ENCODE peak calls at places on chromosome 1, in nine cellular contexts. One of them, this sample, is unnamed.

GRCh38 chr1:162756523-162756922 is 34.0 kb upstream of the HSD17B7 start:
- DNase-seq in cardiac muscle cell: no peak
- DNase-seq in stimulated activated effector memory CD8-positive, alpha-beta T cell treated with anti-CD3 and anti-CD28 coated beads, Interleukin-12 subunit alpha, Interleukin-12 subunit beta, amount 100 ng/mL, for 72 hours: no peak
- DNase-seq in effector memory CD8-positive, alpha-beta T cell: no peak
- DNase-seq in ureter: no peak
- DNase-seq in H9: no peak
- DNase-seq in putamen: no peak
- DNase-seq in naive thymus-derived CD8-positive, alpha-beta T cell: no peak
- DNase-seq in activated gamma-delta T cell treated with Interleukin-2 at 50 U/mL for 16 hours: no peak
- DNase-seq in this sample: peak

GRCh38 chr1:12326986-12327385 is 97.2 kb downstream of the VPS13D start:
- DNase-seq in cardiac muscle cell: no peak
- DNase-seq in stimulated activated effector memory CD8-positive, alpha-beta T cell treated with anti-CD3 and anti-CD28 coated beads, Interleukin-12 subunit alpha, Interleukin-12 subunit beta, amount 100 ng/mL, for 72 hours: no peak
- DNase-seq in effector memory CD8-positive, alpha-beta T cell: no peak
- DNase-seq in ureter: no peak
- DNase-seq in H9: no peak
- DNase-seq in putamen: no peak
- DNase-seq in naive thymus-derived CD8-positive, alpha-beta T cell: no peak
- DNase-seq in activated gamma-delta T cell treated with Interleukin-2 at 50 U/mL for 16 hours: no peak
- DNase-seq in this sample: no peak

GRCh38 chr1:225866061-225866844 is 15.9 kb downstream of the TMEM63A start:
- DNase-seq in cardiac muscle cell: no peak
- DNase-seq in stimulated activated effector memory CD8-positive, alpha-beta T cell treated with anti-CD3 and anti-CD28 coated beads, Interleukin-12 subunit alpha, Interleukin-12 subunit beta, amount 100 ng/mL, for 72 hours: no peak
- DNase-seq in effector memory CD8-positive, alpha-beta T cell: peak
- DNase-seq in ureter: no peak
- DNase-seq in H9: no peak
- DNase-seq in putamen: no peak
- DNase-seq in naive thymus-derived CD8-positive, alpha-beta T cell: peak
- DNase-seq in activated gamma-delta T cell treated with Interleukin-2 at 50 U/mL for 16 hours: peak
- DNase-seq in this sample: peak

GRCh38 chr1:200290010-200290685 is 119.7 kb downstream of the ZNF281 start:
- DNase-seq in cardiac muscle cell: no peak
- DNase-seq in stimulated activated effector memory CD8-positive, alpha-beta T cell treated with anti-CD3 and anti-CD28 coated beads, Interleukin-12 subunit alpha, Interleukin-12 subunit beta, amount 100 ng/mL, for 72 hours: no peak
- DNase-seq in effector memory CD8-positive, alpha-beta T cell: no peak
- DNase-seq in ureter: no peak
- DNase-seq in H9: peak
- DNase-seq in putamen: no peak
- DNase-seq in naive thymus-derived CD8-positive, alpha-beta T cell: no peak
- DNase-seq in activated gamma-delta T cell treated with Interleukin-2 at 50 U/mL for 16 hours: no peak
- DNase-seq in this sample: no peak

GRCh38 chr1:169361281-169361680 is 6.3 kb downstream of the NME7 start:
- DNase-seq in cardiac muscle cell: no peak
- DNase-seq in stimulated activated effector memory CD8-positive, alpha-beta T cell treated with anti-CD3 and anti-CD28 coated beads, Interleukin-12 subunit alpha, Interleukin-12 subunit beta, amount 100 ng/mL, for 72 hours: no peak
- DNase-seq in effector memory CD8-positive, alpha-beta T cell: no peak
- DNase-seq in ureter: no peak
- DNase-seq in H9: no peak
- DNase-seq in putamen: no peak
- DNase-seq in naive thymus-derived CD8-positive, alpha-beta T cell: no peak
- DNase-seq in activated gamma-delta T cell treated with Interleukin-2 at 50 U/mL for 16 hours: no peak
- DNase-seq in this sample: peak

GRCh38 chr1:54487571-54488050 is 60.4 kb upstream of the ACOT11 start:
- DNase-seq in cardiac muscle cell: no peak
- DNase-seq in stimulated activated effector memory CD8-positive, alpha-beta T cell treated with anti-CD3 and anti-CD28 coated beads, Interleukin-12 subunit alpha, Interleukin-12 subunit beta, amount 100 ng/mL, for 72 hours: no peak
- DNase-seq in effector memory CD8-positive, alpha-beta T cell: no peak
- DNase-seq in ureter: peak
- DNase-seq in H9: peak
- DNase-seq in putamen: peak
- DNase-seq in naive thymus-derived CD8-positive, alpha-beta T cell: no peak
- DNase-seq in activated gamma-delta T cell treated with Interleukin-2 at 50 U/mL for 16 hours: no peak
- DNase-seq in this sample: peak

GRCh38 chr1:203480525-203481084 is 5.0 kb downstream of the PRELP start:
- DNase-seq in cardiac muscle cell: peak
- DNase-seq in stimulated activated effector memory CD8-positive, alpha-beta T cell treated with anti-CD3 and anti-CD28 coated beads, Interleukin-12 subunit alpha, Interleukin-12 subunit beta, amount 100 ng/mL, for 72 hours: no peak
- DNase-seq in effector memory CD8-positive, alpha-beta T cell: no peak
- DNase-seq in ureter: peak
- DNase-seq in H9: peak
- DNase-seq in putamen: no peak
- DNase-seq in naive thymus-derived CD8-positive, alpha-beta T cell: no peak
- DNase-seq in activated gamma-delta T cell treated with Interleukin-2 at 50 U/mL for 16 hours: peak
- DNase-seq in this sample: peak

GRCh38 chr1:160096491-160097116 is 1.8 kb downstream of the IGSF8 start:
- DNase-seq in cardiac muscle cell: no peak
- DNase-seq in stimulated activated effector memory CD8-positive, alpha-beta T cell treated with anti-CD3 and anti-CD28 coated beads, Interleukin-12 subunit alpha, Interleukin-12 subunit beta, amount 100 ng/mL, for 72 hours: no peak
- DNase-seq in effector memory CD8-positive, alpha-beta T cell: no peak
- DNase-seq in ureter: no peak
- DNase-seq in H9: no peak
- DNase-seq in putamen: no peak
- DNase-seq in naive thymus-derived CD8-positive, alpha-beta T cell: no peak
- DNase-seq in activated gamma-delta T cell treated with Interleukin-2 at 50 U/mL for 16 hours: no peak
- DNase-seq in this sample: no peak

GRCh38 chr1:166920561-166921475 is 44.8 kb upstream of the TADA1 start:
- DNase-seq in cardiac muscle cell: peak
- DNase-seq in stimulated activated effector memory CD8-positive, alpha-beta T cell treated with anti-CD3 and anti-CD28 coated beads, Interleukin-12 subunit alpha, Interleukin-12 subunit beta, amount 100 ng/mL, for 72 hours: no peak
- DNase-seq in effector memory CD8-positive, alpha-beta T cell: no peak
- DNase-seq in ureter: no peak
- DNase-seq in H9: peak
- DNase-seq in putamen: no peak
- DNase-seq in naive thymus-derived CD8-positive, alpha-beta T cell: no peak
- DNase-seq in activated gamma-delta T cell treated with Interleukin-2 at 50 U/mL for 16 hours: no peak
- DNase-seq in this sample: no peak

GRCh38 chr1:26156285-26157038 is 2.4 kb upstream of the FAM110D start:
- DNase-seq in cardiac muscle cell: peak
- DNase-seq in stimulated activated effector memory CD8-positive, alpha-beta T cell treated with anti-CD3 and anti-CD28 coated beads, Interleukin-12 subunit alpha, Interleukin-12 subunit beta, amount 100 ng/mL, for 72 hours: no peak
- DNase-seq in effector memory CD8-positive, alpha-beta T cell: no peak
- DNase-seq in ureter: no peak
- DNase-seq in H9: peak
- DNase-seq in putamen: no peak
- DNase-seq in naive thymus-derived CD8-positive, alpha-beta T cell: no peak
- DNase-seq in activated gamma-delta T cell treated with Interleukin-2 at 50 U/mL for 16 hours: no peak
- DNase-seq in this sample: no peak

GRCh38 chr1:168297019-168297418 is 16.3 kb downstream of the TBX19 start:
- DNase-seq in cardiac muscle cell: no peak
- DNase-seq in stimulated activated effector memory CD8-positive, alpha-beta T cell treated with anti-CD3 and anti-CD28 coated beads, Interleukin-12 subunit alpha, Interleukin-12 subunit beta, amount 100 ng/mL, for 72 hours: no peak
- DNase-seq in effector memory CD8-positive, alpha-beta T cell: no peak
- DNase-seq in ureter: no peak
- DNase-seq in H9: no peak
- DNase-seq in putamen: no peak
- DNase-seq in naive thymus-derived CD8-positive, alpha-beta T cell: no peak
- DNase-seq in activated gamma-delta T cell treated with Interleukin-2 at 50 U/mL for 16 hours: no peak
- DNase-seq in this sample: no peak

GRCh38 chr1:66642992-66643391 is 109.0 kb downstream of the SGIP1 start:
- DNase-seq in cardiac muscle cell: no peak
- DNase-seq in stimulated activated effector memory CD8-positive, alpha-beta T cell treated with anti-CD3 and anti-CD28 coated beads, Interleukin-12 subunit alpha, Interleukin-12 subunit beta, amount 100 ng/mL, for 72 hours: no peak
- DNase-seq in effector memory CD8-positive, alpha-beta T cell: no peak
- DNase-seq in ureter: no peak
- DNase-seq in H9: no peak
- DNase-seq in putamen: no peak
- DNase-seq in naive thymus-derived CD8-positive, alpha-beta T cell: no peak
- DNase-seq in activated gamma-delta T cell treated with Interleukin-2 at 50 U/mL for 16 hours: no peak
- DNase-seq in this sample: peak

GRCh38 chr1:12706061-12706460 is 9.8 kb upstream of the AADACL3 start:
- DNase-seq in cardiac muscle cell: no peak
- DNase-seq in stimulated activated effector memory CD8-positive, alpha-beta T cell treated with anti-CD3 and anti-CD28 coated beads, Interleukin-12 subunit alpha, Interleukin-12 subunit beta, amount 100 ng/mL, for 72 hours: no peak
- DNase-seq in effector memory CD8-positive, alpha-beta T cell: no peak
- DNase-seq in ureter: no peak
- DNase-seq in H9: no peak
- DNase-seq in putamen: no peak
- DNase-seq in naive thymus-derived CD8-positive, alpha-beta T cell: no peak
- DNase-seq in activated gamma-delta T cell treated with Interleukin-2 at 50 U/mL for 16 hours: no peak
- DNase-seq in this sample: no peak

This sample was measured in cardiac fibroblast.